ENCODE peak calls at places on chromosomes 1 and 21, in nine cellular contexts. C is tibial artery, R is pancreas, N is fibroblast of pulmonary artery, V is WTC11, S is lower lobe of right lung, B is cardiac fibroblast, W is neural crest cell, H is dorsolateral prefrontal cortex. U is an unnamed sample.

GRCh38 chr1:101051688-101052638 is 26.4 kb upstream of the DPH5 start:
- DNase-seq in N (no peak), S (no peak), W (no peak), B (no peak), H (no peak), V (no peak), R (no peak), C (no peak), U (no peak)

GRCh38 chr1:100924212-100924611 is 28.3 kb downstream of the SLC30A7 start:
- DNase-seq in C (no peak), B (peak), R (no peak), N (peak), W (no peak), H (no peak), S (no peak), V (no peak), U (no peak)

GRCh38 chr1:225899044-225899925 is 10.3 kb upstream of the LEFTY1 start:
- DNase-seq in S (no peak), C (no peak), N (no peak), B (no peak), V (peak), W (no peak), R (no peak), H (no peak), U (no peak)

GRCh38 chr1:234621657-234622335 is 11.8 kb upstream of the IRF2BP2 start:
- DNase-seq in B (peak), S (no peak), W (no peak), R (no peak), V (no peak), C (no peak), H (no peak), N (peak), U (no peak)

GRCh38 chr1:173507205-173507846 is 30.2 kb downstream of the PRDX6 start:
- DNase-seq in C (no peak), W (peak), S (no peak), V (no peak), R (no peak), B (peak), N (peak), H (no peak), U (no peak)

GRCh38 chr1:222084996-222085395 is 343.1 kb upstream of the DUSP10 start:
- DNase-seq in H (no peak), R (no peak), B (peak), S (no peak), N (peak), W (no peak), V (no peak), C (no peak), U (no peak)

GRCh38 chr1:151639466-151639865 is 27.6 kb downstream of the SNX27 start:
- DNase-seq in H (no peak), N (peak), R (no peak), V (no peak), C (no peak), S (no peak), B (peak), W (no peak), U (no peak)

GRCh38 chr21:37208056-37208705 is 59.0 kb downstream of the VPS26C start:
- DNase-seq in S (peak), B (no peak), V (no peak), R (peak), C (peak), H (peak), N (no peak), W (no peak), U (no peak)

GRCh38 chr1:23673086-23673813 is 18.4 kb upstream of the RPL11 start:
- DNase-seq in H (no peak), W (peak), R (no peak), C (no peak), B (peak), N (peak), V (peak), S (no peak), U (no peak)

GRCh38 chr1:15440357-15440756 is 2.1 kb downstream of the CTRC start:
- DNase-seq in N (no peak), V (no peak), B (no peak), S (no peak), W (no peak), H (no peak), C (no peak), R (peak), U (peak)

GRCh38 chr1:165900576-165901380 is 73.4 kb downstream of the UCK2 start:
- DNase-seq in V (no peak), B (peak), N (peak), R (peak), H (peak), S (no peak), C (peak), W (no peak), U (no peak)

GRCh38 chr1:2194319-2194897 is at the start of gene FAAP20:
- DNase-seq in R (no peak), H (peak), W (peak), N (peak), B (peak), V (peak), C (no peak), S (no peak), U (no peak)

GRCh38 chr1:200899015-200899386 is 4.3 kb downstream of the INAVA start:
- DNase-seq in N (no peak), B (no peak), C (no peak), S (no peak), H (no peak), R (no peak), W (no peak), V (no peak), U (no peak)

GRCh38 chr1:26852701-26853100 is 10.2 kb upstream of the SFN start:
- DNase-seq in H (no peak), R (no peak), B (no peak), S (no peak), V (no peak), N (no peak), C (no peak), W (no peak), U (no peak)

GRCh38 chr1:180092931-180093650 is 61.6 kb upstream of the QSOX1 start:
- DNase-seq in W (no peak), N (peak), R (no peak), S (no peak), V (no peak), C (no peak), H (no peak), B (peak), U (no peak)

GRCh38 chr1:42173155-42173933 is 8.8 kb upstream of the GUCA2A start:
- DNase-seq in S (peak), R (peak), W (peak), B (peak), C (no peak), V (peak), H (peak), N (peak), U (no peak)

GRCh38 chr1:54371936-54372385 is 34.2 kb downstream of the SSBP3 start:
- DNase-seq in W (no peak), C (no peak), V (no peak), R (no peak), H (no peak), N (no peak), B (no peak), S (no peak), U (no peak)

GRCh38 chr1:244846653-244847052 is 11.2 kb downstream of the COX20 start:
- DNase-seq in S (no peak), W (no peak), B (no peak), V (no peak), N (no peak), R (no peak), C (no peak), H (no peak), U (no peak)
- TF ChIP-seq CTCF in S (no peak), W (no peak), B (no peak), V (no peak), N (no peak), R (no peak), C (no peak), H (no peak), U (no peak)

DNA sequence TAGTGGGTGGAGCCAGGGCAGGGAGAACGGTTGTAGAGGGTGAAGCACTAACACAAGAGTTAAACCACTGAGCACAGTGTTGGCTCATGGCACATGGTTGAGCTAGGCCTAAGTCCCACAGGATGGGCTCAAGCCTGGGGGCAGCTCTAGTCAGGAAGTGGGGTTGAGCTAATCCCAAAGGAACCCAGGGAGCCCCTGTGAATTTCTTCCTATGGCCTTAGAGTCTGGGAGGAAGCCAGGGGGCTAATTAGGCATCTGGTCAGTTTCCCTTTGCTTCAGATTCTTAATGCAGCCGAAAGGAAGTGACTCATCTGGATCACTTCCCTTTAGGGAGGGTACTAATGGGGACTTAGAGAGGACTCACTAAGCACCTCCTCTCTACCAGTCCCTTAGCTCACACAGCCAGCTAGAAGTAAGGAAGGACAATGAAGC is 10.1 kb downstream of the CFAP45 start:
- DNase-seq in B (peak), S (no peak), V (no peak), R (no peak), N (peak), W (no peak), H (no peak), C (peak), U (no peak)
- TF ChIP-seq CTCF in B (peak), S (no peak), V (no peak), R (no peak), N (no peak), W (no peak), H (no peak), C (no peak), U (no peak)

GRCh38 chr1:116078699-116079223 is 32.4 kb upstream of the MAB21L3 start:
- DNase-seq in N (no peak), B (no peak), S (no peak), W (no peak), C (no peak), R (no peak), V (no peak), H (no peak), U (no peak)
- TF ChIP-seq CTCF in N (no peak), B (no peak), S (no peak), W (no peak), C (no peak), R (no peak), V (no peak), H (no peak), U (peak)

GRCh38 chr1:4768553-4768952 is 114.1 kb downstream of the AJAP1 start:
- DNase-seq in W (no peak), V (no peak), B (no peak), N (no peak), S (no peak), R (no peak), C (no peak), H (no peak), U (peak)
- TF ChIP-seq CTCF in W (no peak), V (no peak), B (no peak), N (no peak), S (no peak), R (no peak), C (no peak), H (no peak), U (no peak)

GRCh38 chr1:65510961-65511360 is 90.5 kb downstream of the LEPR start:
- DNase-seq in V (no peak), W (no peak), B (no peak), R (no peak), S (no peak), N (no peak), C (no peak), H (no peak), U (no peak)
- TF ChIP-seq CTCF in V (no peak), W (no peak), B (no peak), R (no peak), S (no peak), N (no peak), C (no peak), H (no peak), U (no peak)